ENCODE peak calls at places on chromosomes 12 and 14, in nine cellular contexts. D, L, J, X, Z, C, F, V and Y are unnamed samples.

GRCh38 chr12:9094512-9095206 is 21.1 kb downstream of the A2M start:
- DNase-seq in D (no peak), L (no peak), J (no peak), X (no peak), Z (no peak), C (no peak), F (no peak), V (no peak), Y (no peak)

GRCh38 chr12:55728185-55728931 is 451 bp downstream of the CD63 start:
- DNase-seq in D (peak), L (no peak), J (no peak), X (peak), Z (peak), C (no peak), F (peak), V (no peak), Y (peak)

GRCh38 chr12:88870000-88870737 is 289.9 kb upstream of the KITLG start:
- DNase-seq in D (no peak), L (peak), J (no peak), X (no peak), Z (no peak), C (no peak), F (peak), V (no peak), Y (peak)

GRCh38 chr12:40342010-40342409 is 117.2 kb downstream of the LRRK2 start:
- DNase-seq in D (no peak), L (no peak), J (no peak), X (no peak), Z (no peak), C (no peak), F (no peak), V (no peak), Y (no peak)

GRCh38 chr14:38339704-38340103 is 83.8 kb upstream of the CLEC14A start:
- DNase-seq in D (no peak), L (peak), J (no peak), X (no peak), Z (peak), C (no peak), F (peak), V (no peak), Y (peak)

GRCh38 chr12:46088040-46088439 is 97.7 kb upstream of the SCAF11 start:
- DNase-seq in D (no peak), L (no peak), J (no peak), X (no peak), Z (no peak), C (no peak), F (no peak), V (no peak), Y (no peak)

GRCh38 chr14:91125271-91125661 is 11.4 kb downstream of the DGLUCY start:
- DNase-seq in D (no peak), L (no peak), J (no peak), X (no peak), Z (no peak), C (no peak), F (no peak), V (no peak), Y (no peak)

GRCh38 chr12:96436366-96437295 is 36.4 kb upstream of the CDK17 start:
- DNase-seq in D (no peak), L (no peak), J (no peak), X (no peak), Z (peak), C (no peak), F (no peak), V (no peak), Y (no peak)

GRCh38 chr14:24159777-24160498 is 1.1 kb upstream of the IRF9 start:
- DNase-seq in D (no peak), L (no peak), J (no peak), X (no peak), Z (no peak), C (no peak), F (no peak), V (no peak), Y (no peak)

GRCh38 chr12:69570000-69570516 is 15.2 kb upstream of the CCT2 start:
- DNase-seq in D (no peak), L (peak), J (no peak), X (no peak), Z (peak), C (no peak), F (peak), V (no peak), Y (peak)

GRCh38 chr12:64169999-64170398 is 52.1 kb downstream of the KICS2 start:
- DNase-seq in D (no peak), L (no peak), J (no peak), X (no peak), Z (no peak), C (no peak), F (no peak), V (no peak), Y (no peak)

GRCh38 chr12:111298583-111299436 is 70.1 kb downstream of the PHETA1 start:
- DNase-seq in D (peak), L (no peak), J (no peak), X (peak), Z (peak), C (no peak), F (peak), V (peak), Y (peak)

GRCh38 chr14:91303091-91303923 is 58.8 kb upstream of the GPR68 start:
- DNase-seq in D (peak), L (no peak), J (no peak), X (peak), Z (peak), C (no peak), F (no peak), V (peak), Y (no peak)

GRCh38 chr12:123114305-123115083 is 36.4 kb downstream of the PITPNM2 start:
- DNase-seq in D (no peak), L (no peak), J (no peak), X (no peak), Z (no peak), C (no peak), F (no peak), V (no peak), Y (no peak)

GRCh38 chr14:20631023-20631820 is 10.3 kb downstream of the OR6S1 start:
- DNase-seq in D (peak), L (no peak), J (no peak), X (peak), Z (peak), C (no peak), F (peak), V (no peak), Y (peak)

GRCh38 chr12:64943686-64944085 is 119.2 kb downstream of the TBC1D30 start:
- DNase-seq in D (no peak), L (no peak), J (no peak), X (no peak), Z (peak), C (no peak), F (peak), V (no peak), Y (no peak)

GRCh38 chr12:82972624-82973023 is 285.9 kb downstream of the TMTC2 start:
- DNase-seq in D (no peak), L (no peak), J (no peak), X (no peak), Z (no peak), C (no peak), F (no peak), V (no peak), Y (no peak)

GRCh38 chr14:29927596-29928341 is at the start of gene PRKD1:
- DNase-seq in D (peak), L (no peak), J (peak), X (no peak), Z (peak), C (no peak), F (peak), V (no peak), Y (peak)

GRCh38 chr12:50224026-50224692 is 57.0 kb upstream of the CERS5 start:
- DNase-seq in D (no peak), L (no peak), J (no peak), X (no peak), Z (no peak), C (no peak), F (no peak), V (no peak), Y (peak)

GRCh38 chr14:81516941-81517797 is 16.5 kb downstream of the SEL1L start:
- DNase-seq in D (peak), L (peak), J (no peak), X (no peak), Z (peak), C (no peak), F (peak), V (no peak), Y (peak)

GRCh38 chr12:113891737-113892520 is 74.2 kb downstream of the RBM19 start:
- DNase-seq in D (no peak), L (no peak), J (no peak), X (no peak), Z (no peak), C (no peak), F (no peak), V (no peak), Y (no peak)

GRCh38 chr12:5438671-5439200 is 6.8 kb downstream of the NTF3 start:
- DNase-seq in D (no peak), L (no peak), J (no peak), X (no peak), Z (no peak), C (no peak), F (peak), V (no peak), Y (no peak)

GRCh38 chr12:39966251-39966650 is 139.6 kb downstream of the SLC2A13 start:
- DNase-seq in D (no peak), L (no peak), J (no peak), X (no peak), Z (no peak), C (no peak), F (no peak), V (no peak), Y (no peak)

GRCh38 chr12:4643747-4644146 is 5.1 kb downstream of the AKAP3 start:
- DNase-seq in D (no peak), L (no peak), J (no peak), X (no peak), Z (no peak), C (no peak), F (no peak), V (no peak), Y (no peak)

GRCh38 chr12:130916251-130916911 is 37.3 kb upstream of the ADGRD1 start:
- DNase-seq in D (peak), L (no peak), J (peak), X (no peak), Z (no peak), C (no peak), F (peak), V (no peak), Y (no peak)

GRCh38 chr14:33840797-33841196 is 110.1 kb downstream of the EGLN3 start:
- DNase-seq in D (no peak), L (no peak), J (no peak), X (no peak), Z (no peak), C (no peak), F (no peak), V (no peak), Y (no peak)

GRCh38 chr12:107242189-107242588 is 148.8 kb upstream of the CRY1 start:
- DNase-seq in D (no peak), L (no peak), J (no peak), X (no peak), Z (no peak), C (no peak), F (no peak), V (no peak), Y (no peak)

GRCh38 chr14:68703093-68703492 is 89.8 kb downstream of the ZFP36L1 start:
- DNase-seq in D (no peak), L (no peak), J (no peak), X (no peak), Z (peak), C (no peak), F (peak), V (no peak), Y (peak)

GRCh38 chr12:53561590-53561953 is 54.3 kb upstream of the NPFF start:
- DNase-seq in D (no peak), L (peak), J (no peak), X (no peak), Z (peak), C (no peak), F (peak), V (no peak), Y (peak)

GRCh38 chr12:40010899-40011774 is 94.7 kb downstream of the SLC2A13 start:
- DNase-seq in D (peak), L (no peak), J (peak), X (peak), Z (peak), C (no peak), F (peak), V (peak), Y (peak)

GRCh38 chr12:14868916-14869315 is 16.7 kb downstream of the MGP start:
- DNase-seq in D (no peak), L (no peak), J (no peak), X (no peak), Z (no peak), C (no peak), F (no peak), V (no peak), Y (peak)

GRCh38 chr12:41188058-41188840 is at the start of gene PDZRN4:
- DNase-seq in D (peak), L (no peak), J (peak), X (no peak), Z (no peak), C (no peak), F (no peak), V (no peak), Y (no peak)

GRCh38 chr12:179131-179884 is 34.6 kb downstream of the SLC6A12 start:
- DNase-seq in D (no peak), L (no peak), J (no peak), X (no peak), Z (no peak), C (no peak), F (no peak), V (no peak), Y (no peak)

GRCh38 chr12:44217146-44217883 is 381.4 kb downstream of the TMEM117 start:
- DNase-seq in D (no peak), L (no peak), J (no peak), X (no peak), Z (no peak), C (no peak), F (no peak), V (no peak), Y (no peak)

GRCh38 chr14:74591899-74592298 is 20.1 kb downstream of the LTBP2 start:
- DNase-seq in D (no peak), L (no peak), J (no peak), X (no peak), Z (no peak), C (no peak), F (peak), V (no peak), Y (no peak)

GRCh38 chr14:50225974-50226297 is 5.4 kb downstream of the SOS2 start:
- DNase-seq in D (peak), L (no peak), J (no peak), X (no peak), Z (no peak), C (no peak), F (no peak), V (no peak), Y (no peak)

GRCh38 chr14:79809849-79810612 is 401.3 kb downstream of the DIO2 start:
- DNase-seq in D (peak), L (no peak), J (no peak), X (no peak), Z (no peak), C (no peak), F (no peak), V (no peak), Y (no peak)

GRCh38 chr12:53726946-53727309 is 324 bp downstream of the CALCOCO1 start:
- DNase-seq in D (no peak), L (no peak), J (no peak), X (no peak), Z (no peak), C (no peak), F (no peak), V (no peak), Y (no peak)

GRCh38 chr12:103858953-103859601 is 18.0 kb upstream of the NT5DC3 start:
- DNase-seq in D (peak), L (peak), J (peak), X (no peak), Z (peak), C (no peak), F (peak), V (no peak), Y (peak)

GRCh38 chr14:59428581-59429012 is 36.6 kb downstream of the GPR135 start:
- DNase-seq in D (peak), L (no peak), J (no peak), X (no peak), Z (peak), C (no peak), F (peak), V (no peak), Y (peak)